ENCODE peak calls at places on chromosomes 13 and 19, in four cellular contexts. C is HepG2, X is A549, M is H1. E is an unnamed sample.

GRCh38 chr19:7843521-7843920 is 13.5 kb downstream of the EVI5L start:
- DNase-seq in C (no peak), X (no peak), M (no peak), E (no peak)

GRCh38 chr19:45340899-45341453 is 426 bp downstream of the KLC3 start:
- DNase-seq in C (no peak), X (no peak), M (no peak), E (no peak)

GRCh38 chr19:16496613-16496983 is 404 bp downstream of the C19orf44 start:
- DNase-seq in C (no peak), X (no peak), M (peak; percentile 48), E (no peak)

GRCh38 chr13:42041017-42041683 is 7.3 kb upstream of the DGKH start:
- DNase-seq in C (no peak), X (peak; percentile 16), M (peak; percentile 73), E (peak; percentile 38)

GRCh38 chr19:56725829-56726424 is 54.4 kb upstream of the ZNF835 start:
- DNase-seq in C (no peak), X (no peak), M (no peak), E (no peak)

GRCh38 chr13:62131604-62132003 is 716.0 kb upstream of the PCDH20 start:
- DNase-seq in C (no peak), X (no peak), M (no peak), E (no peak)

GRCh38 chr19:2150794-2151338 is 500 bp downstream of the AP3D1 start:
- DNase-seq in C (no peak), X (no peak), M (peak; percentile 69), E (no peak)

GRCh38 chr19:47598407-47599349 is 10.3 kb upstream of the BICRA start:
- DNase-seq in C (peak; percentile 33), X (peak; percentile 98), M (peak; percentile 76), E (peak; percentile 61)

GRCh38 chr13:96958286-96958891 is 35.9 kb downstream of the OXGR1 start:
- DNase-seq in C (peak; percentile 20), X (no peak), M (no peak), E (no peak)

GRCh38 chr13:42478531-42479156 is 95.3 kb upstream of the TNFSF11 start:
- DNase-seq in C (no peak), X (peak; percentile 2), M (no peak), E (peak; percentile 10)

GRCh38 chr13:112775791-112776279 is 86.0 kb downstream of the ATP11A start:
- DNase-seq in C (no peak), X (no peak), M (no peak), E (no peak)

GRCh38 chr19:21202865-21203494 is 61.1 kb downstream of the ZNF431 start:
- DNase-seq in C (no peak), X (peak; percentile 0), M (peak; percentile 63), E (peak; percentile 32)

GRCh38 chr13:40318366-40318765 is 348.1 kb downstream of the FOXO1 start:
- DNase-seq in C (no peak), X (no peak), M (no peak), E (no peak)

GRCh38 chr13:33051632-33052031 is 35.4 kb downstream of the KL start:
- DNase-seq in C (no peak), X (no peak), M (no peak), E (no peak)

GRCh38 chr19:43425567-43426392 is 11.1 kb downstream of the TEX101 start:
- DNase-seq in C (no peak), X (no peak), M (no peak), E (peak; percentile 18)

GRCh38 chr13:48750588-48751383 is 97.1 kb downstream of the CYSLTR2 start:
- DNase-seq in C (no peak), X (no peak), M (no peak), E (no peak)

GRCh38 chr13:50425772-50426171 is 410.5 kb downstream of the KCNRG start:
- DNase-seq in C (no peak), X (no peak), M (no peak), E (no peak)

GRCh38 chr13:50635504-50635903 is 208.0 kb downstream of the DLEU7 start:
- DNase-seq in C (no peak), X (no peak), M (no peak), E (no peak)

GRCh38 chr13:42968906-42969305 is 23.1 kb downstream of the EPSTI1 start:
- DNase-seq in C (no peak), X (no peak), M (peak; percentile 67), E (no peak)

GRCh38 chr13:44068169-44068568 is 188.5 kb downstream of the LACC1 start:
- DNase-seq in C (no peak), X (no peak), M (no peak), E (no peak)

DNA sequence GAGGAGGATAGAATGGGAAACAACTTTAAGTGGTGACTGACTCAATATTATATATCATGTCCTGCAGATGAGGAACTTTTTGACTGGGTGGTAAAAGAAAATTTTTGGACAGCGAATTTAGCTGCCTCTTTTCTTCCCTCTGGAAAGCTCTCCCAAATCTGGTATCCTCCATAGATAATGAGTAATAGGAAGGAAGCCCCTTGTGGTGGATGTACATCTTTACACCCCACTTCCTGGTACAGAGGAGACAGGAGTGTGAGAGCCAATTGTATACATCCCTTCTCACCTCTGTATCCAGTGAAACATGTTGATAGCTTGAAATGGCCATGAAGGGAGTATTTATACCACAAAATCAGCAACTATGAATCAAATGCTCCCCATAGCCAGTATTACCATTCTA is 17.2 kb upstream of the TDRD3 start:
- DNase-seq in C (no peak), X (no peak), M (no peak), E (no peak)
- TF ChIP-seq CEBPB in C (no peak), X (no peak), M (no peak), E (no peak)

GRCh38 chr19:3507371-3508120 is 1.4 kb downstream of the FZR1 start:
- DNase-seq in C (peak; percentile 74), X (no peak), M (peak; percentile 75), E (no peak)
- TF ChIP-seq CEBPB in C (no peak), X (no peak), M (no peak), E (no peak)

DNA sequence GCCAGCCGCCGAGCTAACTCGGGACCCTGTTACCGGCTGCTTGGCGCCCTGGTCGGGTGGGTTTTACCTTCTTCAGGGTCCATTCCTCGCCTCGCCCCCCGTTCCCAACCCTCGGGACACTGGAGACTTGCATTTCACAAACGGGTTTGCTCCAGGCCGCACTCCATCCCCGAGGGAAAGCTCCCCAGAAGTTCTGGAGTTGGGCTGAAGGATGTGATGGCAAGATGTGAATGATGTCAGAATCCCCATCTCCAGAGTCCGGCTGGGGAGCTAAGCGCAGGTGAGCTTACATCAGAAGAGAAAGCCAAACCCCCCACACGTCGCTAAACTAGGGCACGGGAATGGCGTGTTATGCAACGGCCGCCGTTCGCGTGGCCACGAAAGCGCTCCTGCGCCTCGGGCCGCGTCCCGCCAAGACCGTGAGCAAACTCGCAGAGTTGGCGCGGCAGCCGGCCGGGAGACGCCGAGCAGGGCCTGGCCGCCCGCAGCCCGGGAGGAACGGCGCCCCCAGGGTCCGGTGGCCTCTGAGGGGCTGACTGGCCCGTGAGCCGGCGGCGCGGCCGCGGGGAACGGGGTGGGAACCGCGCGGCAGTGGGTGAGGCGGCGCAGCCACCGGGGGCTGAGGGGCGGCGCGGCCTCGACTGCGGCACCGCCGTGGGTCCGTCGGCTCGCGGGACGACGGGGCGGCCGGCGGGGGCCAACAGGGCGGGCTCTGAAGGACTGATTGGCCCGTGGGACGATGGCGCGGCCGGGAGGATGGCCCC is 1.1 kb downstream of the LATS2 start:
- DNase-seq in C (no peak), X (no peak), M (peak; percentile 62), E (no peak)
- TF ChIP-seq CEBPB in C (peak; percentile 69), X (no peak), M (no peak), E (no peak)

GRCh38 chr19:28963481-28964245 is 249.3 kb downstream of the UQCRFS1 start:
- DNase-seq in C (no peak), X (no peak), M (no peak), E (no peak)

GRCh38 chr19:28964500-28964899 is 248.5 kb downstream of the UQCRFS1 start:
- DNase-seq in C (no peak), X (no peak), M (no peak), E (no peak)

GRCh38 chr19:28960586-28960985 is 252.4 kb downstream of the UQCRFS1 start:
- DNase-seq in C (no peak), X (no peak), M (no peak), E (no peak)

GRCh38 chr19:28961772-28962500 is 251.0 kb downstream of the UQCRFS1 start:
- DNase-seq in C (no peak), X (no peak), M (no peak), E (no peak)

GRCh38 chr19:28960986-28961705 is 251.8 kb downstream of the UQCRFS1 start:
- DNase-seq in C (no peak), X (no peak), M (no peak), E (no peak)
- TF ChIP-seq CEBPB in C (no peak), X (no peak), M (no peak), E (no peak)

GRCh38 chr13:95056266-95056665 is 245.0 kb downstream of the ABCC4 start:
- DNase-seq in C (no peak), X (no peak), M (no peak), E (no peak)

GRCh38 chr13:95049772-95050171 is 251.5 kb downstream of the ABCC4 start:
- DNase-seq in C (no peak), X (no peak), M (no peak), E (no peak)

DNA sequence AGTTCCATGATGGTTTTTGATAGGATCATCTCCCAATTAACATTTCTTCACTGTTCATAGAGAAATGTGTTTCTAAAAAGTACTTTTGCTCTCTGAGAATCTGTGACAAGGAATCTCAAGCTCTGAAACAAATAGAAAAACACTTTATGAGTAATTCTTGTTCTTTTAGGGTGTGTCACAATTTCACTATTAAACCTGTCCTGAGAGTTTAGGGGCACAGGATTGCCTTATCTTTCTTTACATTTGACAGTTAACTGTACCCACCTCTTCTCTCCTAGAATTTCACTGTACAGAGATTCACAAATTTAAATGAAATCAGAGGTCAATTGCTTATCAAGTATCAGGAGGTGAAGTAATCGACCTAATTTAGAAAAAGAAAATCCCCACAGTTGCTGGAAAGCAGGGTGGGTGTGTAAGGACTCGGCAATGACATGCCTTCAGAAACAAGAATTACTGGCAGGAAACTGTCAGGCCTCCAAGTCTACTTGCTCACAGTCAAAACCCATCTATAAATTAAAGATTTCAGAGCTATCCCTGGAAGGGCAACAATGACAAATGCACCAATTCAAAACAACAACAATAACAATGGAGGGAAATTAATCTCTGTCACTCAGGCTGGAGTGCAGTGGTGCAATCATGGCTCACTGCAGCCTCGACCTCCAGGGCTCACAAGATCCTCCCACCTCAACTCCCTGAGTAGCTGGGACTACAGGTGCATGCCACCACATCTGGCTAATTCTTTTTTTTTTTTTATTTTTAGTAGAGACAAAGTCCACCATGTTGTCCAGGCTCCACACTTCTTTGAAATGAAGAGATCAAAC is 250.2 kb downstream of the ABCC4 start:
- DNase-seq in C (no peak), X (no peak), M (no peak), E (no peak)
- TF ChIP-seq CEBPB in C (no peak), X (no peak), M (no peak), E (no peak)

E was measured in HCT116.